ENCODE peak calls at places on chromosomes 6 and 20, in five cellular contexts. U is A549; R is CD4-positive, alpha-beta T cell; F is central memory CD8-positive, alpha-beta T cell; W is pancreas. T is an unnamed sample.
A peak's percentile ranks its signal among the peaks of the same experiment; 100 is the strongest.

GRCh38 chr20:33515569-33516216 is 25.8 kb downstream of the CBFA2T2 start:
- ATAC-seq in R (no peak), F (no peak), W (no peak), U (no peak), T (no peak)

GRCh38 chr20:61057313-61058171 is 194.5 kb upstream of the CDH4 start:
- ATAC-seq in W (no peak), R (no peak), F (no peak), U (no peak), T (no peak)

GRCh38 chr6:150377211-150377781 is 8.5 kb downstream of the IYD start:
- ATAC-seq in U (peak; percentile 64), W (peak; percentile 74), F (no peak), R (no peak), T (no peak)

GRCh38 chr6:1312444-1313363 is 806 bp downstream of the FOXQ1 start:
- ATAC-seq in F (no peak), W (peak; percentile 5), U (peak; percentile 16), R (no peak), T (peak; percentile 11)

GRCh38 chr6:15457903-15458530 is 204.8 kb downstream of the DTNBP1 start:
- ATAC-seq in F (no peak), R (no peak), W (no peak), U (no peak), T (no peak)

GRCh38 chr6:5025911-5026819 is 22.3 kb upstream of the RPP40 start:
- ATAC-seq in W (peak; percentile 87), R (no peak), U (no peak), F (no peak), T (peak; percentile 92)

GRCh38 chr6:5256952-5257351 is 3.8 kb downstream of the LYRM4 start:
- ATAC-seq in W (no peak), F (no peak), U (no peak), R (no peak), T (no peak)

GRCh38 chr20:25022680-25023079 is 30.1 kb upstream of the APMAP start:
- ATAC-seq in F (no peak), W (peak; percentile 77), R (no peak), U (no peak), T (no peak)

GRCh38 chr6:109701774-109702173 is 10.7 kb downstream of the FIG4 start:
- ATAC-seq in W (no peak), R (no peak), U (no peak), F (no peak), T (no peak)

GRCh38 chr6:139367810-139368321 is 6.6 kb downstream of the CITED2 start:
- ATAC-seq in R (no peak), F (no peak), W (no peak), U (no peak), T (no peak)